ENCODE peak calls at places on chromosomes 13 and 19, in ten cellular contexts. J, Z, U, C, E, X, B, A, D and F are unnamed samples.

GRCh38 chr13:99434258-99434788 is 66.9 kb upstream of the TM9SF2 start:
- DNase-seq in J (no peak), Z (no peak), U (no peak), C (no peak), E (no peak), X (peak; percentile 73), B (no peak), A (peak; percentile 89), D (no peak), F (no peak)

GRCh38 chr19:3383121-3383722 is 16.8 kb downstream of the NFIC start:
- DNase-seq in J (no peak), Z (no peak), U (no peak), C (no peak), E (peak; percentile 69), X (no peak), B (no peak), A (no peak), D (no peak), F (no peak)

GRCh38 chr13:33263976-33264619 is 21.5 kb downstream of the STARD13 start:
- DNase-seq in J (no peak), Z (no peak), U (no peak), C (no peak), E (no peak), X (no peak), B (no peak), A (no peak), D (no peak), F (no peak)

GRCh38 chr13:84433024-84433423 is 550.8 kb upstream of the SLITRK1 start:
- DNase-seq in J (no peak), Z (no peak), U (no peak), C (no peak), E (no peak), X (no peak), B (peak; percentile 93), A (no peak), D (no peak), F (no peak)

GRCh38 chr13:110268061-110268460 is 38.9 kb downstream of the COL4A1 start:
- DNase-seq in J (no peak), Z (no peak), U (no peak), C (no peak), E (no peak), X (no peak), B (no peak), A (no peak), D (peak; percentile 6), F (no peak)

GRCh38 chr19:47272448-47273312 is 2.0 kb upstream of the INAFM1 start:
- DNase-seq in J (peak; percentile 63), Z (peak; percentile 92), U (no peak), C (no peak), E (peak; percentile 65), X (peak; percentile 50), B (peak; percentile 10), A (no peak), D (peak; percentile 42), F (no peak)

GRCh38 chr13:48411281-48412099 is 1.4 kb downstream of the LPAR6 start:
- DNase-seq in J (peak; percentile 11), Z (no peak), U (no peak), C (no peak), E (no peak), X (no peak), B (no peak), A (peak; percentile 24), D (no peak), F (no peak)

GRCh38 chr19:4304509-4305252 is at the start of gene FSD1:
- DNase-seq in J (peak; percentile 92), Z (no peak), U (peak; percentile 35), C (no peak), E (no peak), X (peak; percentile 88), B (no peak), A (peak; percentile 62), D (no peak), F (no peak)

GRCh38 chr13:66180806-66181205 is 1049.3 kb downstream of the PCDH9 start:
- DNase-seq in J (no peak), Z (no peak), U (no peak), C (no peak), E (no peak), X (no peak), B (no peak), A (no peak), D (no peak), F (no peak)

GRCh38 chr19:1470864-1471513 is 8.0 kb downstream of the C19orf25 start:
- DNase-seq in J (peak; percentile 92), Z (peak; percentile 82), U (peak; percentile 23), C (no peak), E (no peak), X (peak; percentile 84), B (no peak), A (no peak), D (no peak), F (no peak)

GRCh38 chr19:9645466-9645865 is 24.4 kb upstream of the ZNF561 start:
- DNase-seq in J (no peak), Z (no peak), U (no peak), C (no peak), E (no peak), X (no peak), B (no peak), A (no peak), D (no peak), F (no peak)

GRCh38 chr19:42942187-42942789 is 5.3 kb upstream of the PSG7 start:
- DNase-seq in J (no peak), Z (no peak), U (no peak), C (no peak), E (no peak), X (peak; percentile 74), B (peak; percentile 4), A (no peak), D (no peak), F (no peak)

GRCh38 chr19:45593520-45593919 is 8.5 kb downstream of the GPR4 start:
- DNase-seq in J (no peak), Z (no peak), U (no peak), C (no peak), E (no peak), X (no peak), B (no peak), A (no peak), D (no peak), F (no peak)
- H3K4me1 ChIP-seq in J (no peaks in the 10 kb centered on the region), Z (peaks cover 7% of the 10 kb centered on the region), U (peaks cover 17% of the 10 kb centered on the region), C (peaks cover 3% of the 10 kb centered on the region), E (peaks cover 7% of the 10 kb centered on the region), X (peaks cover 19% of the 10 kb centered on the region), B (peaks cover 2% of the 10 kb centered on the region), A (peaks cover 7% of the 10 kb centered on the region), D (no peaks in the 10 kb centered on the region), F (peaks cover 47% of the 10 kb centered on the region)

DNA sequence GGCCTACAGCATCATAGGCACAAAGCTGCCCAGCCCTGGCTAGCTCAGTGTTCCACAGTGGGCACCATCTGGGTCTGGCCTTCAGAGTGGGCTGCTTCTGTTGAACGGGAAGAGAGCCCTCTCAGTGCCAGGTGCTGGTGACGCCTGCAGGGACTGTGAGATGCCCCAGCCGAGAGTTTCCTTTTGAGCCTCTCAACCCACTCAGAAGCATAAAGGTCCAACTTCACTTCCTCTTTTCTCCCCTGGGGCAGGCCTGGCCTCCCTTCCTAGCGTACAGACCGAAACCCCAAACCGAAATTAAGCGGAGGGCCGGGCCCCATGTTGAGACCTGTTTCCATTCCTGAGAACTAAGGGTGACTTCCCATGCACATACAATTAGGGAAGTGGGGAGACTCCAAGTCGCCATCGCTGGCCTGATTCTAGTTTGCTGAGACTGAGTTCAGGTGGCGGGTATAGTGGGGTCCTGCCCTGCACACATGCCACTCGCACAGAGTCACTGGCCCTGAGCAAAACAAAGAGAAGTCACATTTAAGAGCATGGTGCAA is 6.9 kb downstream of the RAB8A start:
- DNase-seq in J (no peak), Z (no peak), U (no peak), C (no peak), E (no peak), X (no peak), B (no peak), A (no peak), D (no peak), F (peak; percentile 90)
- H3K36me3 ChIP-seq in J (no peaks in the 10 kb centered on the region), Z (peaks cover 37% of the 10 kb centered on the region), U (peaks cover 81% of the 10 kb centered on the region), C (peaks cover 54% of the 10 kb centered on the region), E (peaks cover 64% of the 10 kb centered on the region), X (peaks cover 17% of the 10 kb centered on the region), B (peaks cover 13% of the 10 kb centered on the region), A (peaks cover 30% of the 10 kb centered on the region), D (peaks cover 30% of the 10 kb centered on the region), F (peaks cover 99% of the 10 kb centered on the region)

GRCh38 chr13:27131906-27132305 is 39.7 kb downstream of the USP12 start:
- DNase-seq in J (no peak), Z (no peak), U (no peak), C (no peak), E (no peak), X (no peak), B (no peak), A (no peak), D (no peak), F (no peak)
- H3K4me1 ChIP-seq in J (no peaks in the 10 kb centered on the region), Z (peaks cover 4% of the 10 kb centered on the region), U (peaks cover 19% of the 10 kb centered on the region), C (peaks cover 19% of the 10 kb centered on the region), E (peaks cover 89% of the 10 kb centered on the region), X (peaks cover 82% of the 10 kb centered on the region), B (peaks cover 11% of the 10 kb centered on the region), A (peaks cover 34% of the 10 kb centered on the region), D (peaks cover 2% of the 10 kb centered on the region), F (peaks cover 52% of the 10 kb centered on the region)

DNA sequence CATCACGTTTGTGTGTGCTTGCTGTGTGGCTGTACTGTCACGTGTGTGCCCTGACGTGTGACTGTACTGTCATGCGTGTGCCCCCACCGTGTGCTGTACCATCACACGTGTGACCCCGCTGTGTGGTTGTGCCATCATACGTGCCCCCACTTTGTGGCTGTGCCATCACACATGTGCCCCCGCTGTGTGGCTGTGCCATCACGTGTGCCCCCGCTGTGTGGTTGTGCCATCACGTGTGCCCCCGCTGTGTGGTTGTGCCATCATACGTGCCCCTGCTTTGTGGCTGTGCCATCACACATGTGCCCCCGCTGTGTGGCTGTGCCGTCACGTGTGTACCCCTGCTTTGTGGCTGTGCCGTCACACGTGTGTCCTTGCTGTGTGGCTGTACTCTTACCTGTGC is 25.7 kb downstream of the TFDP1 start:
- DNase-seq in J (no peak), Z (no peak), U (no peak), C (no peak), E (no peak), X (no peak), B (no peak), A (no peak), D (no peak), F (no peak)
- H3K36me3 ChIP-seq in J (no peaks in the 10 kb centered on the region), Z (peaks cover 10% of the 10 kb centered on the region), U (peaks cover 40% of the 10 kb centered on the region), C (peaks cover 4% of the 10 kb centered on the region), E (peaks cover 53% of the 10 kb centered on the region), X (no peaks in the 10 kb centered on the region), B (peaks cover 7% of the 10 kb centered on the region), A (peaks cover 9% of the 10 kb centered on the region), D (no peaks in the 10 kb centered on the region), F (peaks cover 59% of the 10 kb centered on the region)

GRCh38 chr19:34364462-34364829 is 550 bp upstream of the GPI start:
- DNase-seq in J (no peak), Z (no peak), U (no peak), C (no peak), E (no peak), X (no peak), B (no peak), A (no peak), D (no peak), F (no peak)
- H3K4me1 ChIP-seq in J (peaks cover 14% of the 10 kb centered on the region), Z (peaks cover 24% of the 10 kb centered on the region), U (peaks cover 31% of the 10 kb centered on the region), C (peaks cover 14% of the 10 kb centered on the region), E (peaks cover 32% of the 10 kb centered on the region), X (peaks cover 13% of the 10 kb centered on the region), B (peaks cover 16% of the 10 kb centered on the region), A (peaks cover 37% of the 10 kb centered on the region), D (peaks cover 14% of the 10 kb centered on the region), F (peaks cover 42% of the 10 kb centered on the region)

DNA sequence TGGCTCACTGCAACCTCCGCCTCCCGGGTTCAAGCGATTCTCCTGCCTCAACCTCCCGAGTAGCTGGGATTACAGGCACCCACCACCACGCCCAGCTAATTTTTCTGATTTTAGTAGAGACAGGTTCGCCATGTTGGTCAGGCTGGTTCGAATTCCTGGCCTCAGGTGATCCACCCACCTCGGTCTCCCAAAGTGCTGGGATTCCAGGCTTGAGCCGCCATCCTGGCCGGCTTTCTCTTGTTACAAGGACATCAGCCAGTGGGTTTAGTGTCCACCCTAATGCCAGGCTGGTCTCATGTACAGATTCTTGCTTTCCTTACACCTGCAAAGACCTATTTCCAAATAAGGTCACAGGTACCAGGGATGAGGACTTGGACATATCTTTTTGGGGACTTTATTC is 6.8 kb downstream of the PIK3R2 start:
- DNase-seq in J (no peak), Z (no peak), U (no peak), C (no peak), E (no peak), X (no peak), B (no peak), A (no peak), D (no peak), F (no peak)
- H3K36me3 ChIP-seq in J (no peaks in the 10 kb centered on the region), Z (peaks cover 21% of the 10 kb centered on the region), U (peaks cover 40% of the 10 kb centered on the region), C (peaks cover 13% of the 10 kb centered on the region), E (peaks cover 36% of the 10 kb centered on the region), X (no peaks in the 10 kb centered on the region), B (peaks cover 13% of the 10 kb centered on the region), A (peaks cover 9% of the 10 kb centered on the region), D (peaks cover 11% of the 10 kb centered on the region), F (peaks cover 8% of the 10 kb centered on the region)